ENCODE peak calls at places on chromosomes 5 and 9, in nine cellular contexts. One of them, this sample, is unnamed.

GRCh38 chr5:149581931-149582768 is 852 bp downstream of the ARHGEF37 start:
- DNase-seq in cardiac muscle cell: peak
- DNase-seq in kidney epithelial cell: no peak
- DNase-seq in AG04450: no peak
- DNase-seq in astrocyte: no peak
- DNase-seq in stomach: peak
- DNase-seq in GM12864: no peak
- DNase-seq in fibroblast of mammary gland: no peak
- DNase-seq in ascending aorta: no peak
- DNase-seq in this sample: no peak

GRCh38 chr9:128628471-128629048 is 28.1 kb downstream of the DYNC2I2 start:
- DNase-seq in astrocyte: no peak
- DNase-seq in cardiac muscle cell: no peak
- DNase-seq in GM12864: no peak
- DNase-seq in stomach: peak
- DNase-seq in ascending aorta: no peak
- DNase-seq in fibroblast of mammary gland: no peak
- DNase-seq in AG04450: no peak
- DNase-seq in kidney epithelial cell: no peak
- DNase-seq in this sample: no peak

GRCh38 chr9:26357803-26358339 is 534.7 kb downstream of the CAAP1 start:
- DNase-seq in ascending aorta: no peak
- DNase-seq in AG04450: no peak
- DNase-seq in kidney epithelial cell: no peak
- DNase-seq in stomach: no peak
- DNase-seq in fibroblast of mammary gland: no peak
- DNase-seq in GM12864: no peak
- DNase-seq in cardiac muscle cell: no peak
- DNase-seq in astrocyte: no peak
- DNase-seq in this sample: no peak

GRCh38 chr5:147240266-147240985 is 5.6 kb downstream of the STK32A start:
- DNase-seq in AG04450: no peak
- DNase-seq in kidney epithelial cell: no peak
- DNase-seq in ascending aorta: no peak
- DNase-seq in astrocyte: no peak
- DNase-seq in cardiac muscle cell: no peak
- DNase-seq in GM12864: no peak
- DNase-seq in fibroblast of mammary gland: no peak
- DNase-seq in stomach: no peak
- DNase-seq in this sample: no peak

GRCh38 chr5:169873642-169874041 is 106.7 kb downstream of the INSYN2B start:
- DNase-seq in GM12864: no peak
- DNase-seq in ascending aorta: no peak
- DNase-seq in stomach: no peak
- DNase-seq in AG04450: no peak
- DNase-seq in astrocyte: peak
- DNase-seq in cardiac muscle cell: no peak
- DNase-seq in fibroblast of mammary gland: peak
- DNase-seq in kidney epithelial cell: no peak
- DNase-seq in this sample: no peak

GRCh38 chr5:55143624-55144023 is 16.3 kb upstream of the GPX8 start:
- DNase-seq in ascending aorta: no peak
- DNase-seq in fibroblast of mammary gland: no peak
- DNase-seq in stomach: no peak
- DNase-seq in kidney epithelial cell: no peak
- DNase-seq in AG04450: no peak
- DNase-seq in cardiac muscle cell: peak
- DNase-seq in GM12864: no peak
- DNase-seq in astrocyte: no peak
- DNase-seq in this sample: no peak

GRCh38 chr9:73009649-73010288 is 56.9 kb upstream of the ALDH1A1 start:
- DNase-seq in stomach: no peak
- DNase-seq in ascending aorta: no peak
- DNase-seq in GM12864: no peak
- DNase-seq in cardiac muscle cell: no peak
- DNase-seq in fibroblast of mammary gland: no peak
- DNase-seq in AG04450: no peak
- DNase-seq in kidney epithelial cell: no peak
- DNase-seq in astrocyte: no peak
- DNase-seq in this sample: no peak

GRCh38 chr5:39238366-39239105 is 19.2 kb upstream of the FYB1 start:
- DNase-seq in cardiac muscle cell: no peak
- DNase-seq in kidney epithelial cell: no peak
- DNase-seq in ascending aorta: no peak
- DNase-seq in GM12864: no peak
- DNase-seq in AG04450: no peak
- DNase-seq in stomach: no peak
- DNase-seq in astrocyte: no peak
- DNase-seq in fibroblast of mammary gland: peak
- DNase-seq in this sample: no peak

GRCh38 chr5:23994581-23995370 is 487.4 kb downstream of the PRDM9 start:
- DNase-seq in GM12864: no peak
- DNase-seq in AG04450: no peak
- DNase-seq in stomach: no peak
- DNase-seq in astrocyte: no peak
- DNase-seq in ascending aorta: no peak
- DNase-seq in kidney epithelial cell: no peak
- DNase-seq in cardiac muscle cell: no peak
- DNase-seq in fibroblast of mammary gland: no peak
- DNase-seq in this sample: no peak

GRCh38 chr5:9009931-9010652 is 535.8 kb downstream of the SEMA5A start:
- DNase-seq in GM12864: no peak
- DNase-seq in cardiac muscle cell: no peak
- DNase-seq in astrocyte: peak
- DNase-seq in AG04450: no peak
- DNase-seq in fibroblast of mammary gland: peak
- DNase-seq in kidney epithelial cell: no peak
- DNase-seq in stomach: no peak
- DNase-seq in ascending aorta: no peak
- DNase-seq in this sample: no peak

GRCh38 chr5:176716320-176716719 is 69.0 kb downstream of the TSPAN17 start:
- DNase-seq in ascending aorta: no peak
- DNase-seq in GM12864: no peak
- DNase-seq in stomach: no peak
- DNase-seq in cardiac muscle cell: no peak
- DNase-seq in fibroblast of mammary gland: peak
- DNase-seq in astrocyte: peak
- DNase-seq in AG04450: peak
- DNase-seq in kidney epithelial cell: no peak
- DNase-seq in this sample: no peak

DNA sequence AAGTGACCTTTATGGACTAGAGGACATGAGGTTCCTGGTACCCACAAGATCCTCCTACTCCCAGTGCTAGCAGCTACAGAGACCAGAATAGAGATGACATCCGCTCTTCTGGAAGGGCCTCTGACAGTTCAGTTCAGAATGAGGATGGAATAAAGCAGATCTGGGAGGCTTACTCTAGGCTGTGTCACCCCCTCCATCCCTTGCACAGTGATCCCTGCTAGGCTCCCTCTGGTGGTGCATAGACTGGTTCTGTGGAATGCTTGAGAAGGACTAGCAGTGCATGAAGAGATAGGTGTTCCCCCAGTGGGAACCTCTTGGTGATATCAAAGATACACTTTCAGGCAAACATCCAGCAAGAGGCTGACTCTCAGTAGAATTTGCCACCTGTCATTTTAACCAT is 83.0 kb downstream of the NPR3 start:
- DNase-seq in ascending aorta: no peak
- DNase-seq in fibroblast of mammary gland: peak
- DNase-seq in GM12864: no peak
- DNase-seq in stomach: no peak
- DNase-seq in cardiac muscle cell: no peak
- DNase-seq in astrocyte: no peak
- DNase-seq in AG04450: no peak
- DNase-seq in kidney epithelial cell: no peak
- DNase-seq in this sample: no peak
- TF ChIP-seq CTCF in ascending aorta: no peak
- TF ChIP-seq CTCF in fibroblast of mammary gland: peak
- TF ChIP-seq CTCF in GM12864: no peak
- TF ChIP-seq CTCF in stomach: no peak
- TF ChIP-seq CTCF in cardiac muscle cell: peak
- TF ChIP-seq CTCF in astrocyte: no peak
- TF ChIP-seq CTCF in AG04450: peak
- TF ChIP-seq CTCF in kidney epithelial cell: peak
- TF ChIP-seq CTCF in this sample: peak

GRCh38 chr9:18236336-18236735 is 237.6 kb upstream of the ADAMTSL1 start:
- DNase-seq in cardiac muscle cell: no peak
- DNase-seq in kidney epithelial cell: no peak
- DNase-seq in astrocyte: no peak
- DNase-seq in GM12864: no peak
- DNase-seq in ascending aorta: no peak
- DNase-seq in AG04450: no peak
- DNase-seq in stomach: no peak
- DNase-seq in fibroblast of mammary gland: no peak
- DNase-seq in this sample: no peak

GRCh38 chr9:18237776-18238175 is 236.2 kb upstream of the ADAMTSL1 start:
- DNase-seq in ascending aorta: no peak
- DNase-seq in stomach: no peak
- DNase-seq in cardiac muscle cell: no peak
- DNase-seq in astrocyte: no peak
- DNase-seq in kidney epithelial cell: no peak
- DNase-seq in fibroblast of mammary gland: no peak
- DNase-seq in GM12864: no peak
- DNase-seq in AG04450: no peak
- DNase-seq in this sample: no peak

GRCh38 chr9:18238752-18239151 is 235.2 kb upstream of the ADAMTSL1 start:
- DNase-seq in AG04450: no peak
- DNase-seq in cardiac muscle cell: no peak
- DNase-seq in stomach: no peak
- DNase-seq in astrocyte: peak
- DNase-seq in GM12864: no peak
- DNase-seq in fibroblast of mammary gland: peak
- DNase-seq in kidney epithelial cell: peak
- DNase-seq in ascending aorta: no peak
- DNase-seq in this sample: no peak

GRCh38 chr9:18240213-18240612 is 233.7 kb upstream of the ADAMTSL1 start:
- DNase-seq in fibroblast of mammary gland: no peak
- DNase-seq in stomach: no peak
- DNase-seq in AG04450: no peak
- DNase-seq in cardiac muscle cell: no peak
- DNase-seq in ascending aorta: no peak
- DNase-seq in GM12864: no peak
- DNase-seq in astrocyte: no peak
- DNase-seq in kidney epithelial cell: no peak
- DNase-seq in this sample: no peak

GRCh38 chr9:18238254-18238653 is 235.7 kb upstream of the ADAMTSL1 start:
- DNase-seq in astrocyte: peak
- DNase-seq in ascending aorta: no peak
- DNase-seq in stomach: no peak
- DNase-seq in kidney epithelial cell: peak
- DNase-seq in GM12864: no peak
- DNase-seq in fibroblast of mammary gland: peak
- DNase-seq in cardiac muscle cell: no peak
- DNase-seq in AG04450: peak
- DNase-seq in this sample: peak
- H3K4me3 ChIP-seq in astrocyte: peak
- H3K4me3 ChIP-seq in ascending aorta: no peak
- H3K4me3 ChIP-seq in stomach: no peak
- H3K4me3 ChIP-seq in kidney epithelial cell: no peak
- H3K4me3 ChIP-seq in GM12864: no peak
- H3K4me3 ChIP-seq in fibroblast of mammary gland: no peak
- H3K4me3 ChIP-seq in cardiac muscle cell: no peak
- H3K4me3 ChIP-seq in AG04450: peak
- H3K4me3 ChIP-seq in this sample: no peak

DNA sequence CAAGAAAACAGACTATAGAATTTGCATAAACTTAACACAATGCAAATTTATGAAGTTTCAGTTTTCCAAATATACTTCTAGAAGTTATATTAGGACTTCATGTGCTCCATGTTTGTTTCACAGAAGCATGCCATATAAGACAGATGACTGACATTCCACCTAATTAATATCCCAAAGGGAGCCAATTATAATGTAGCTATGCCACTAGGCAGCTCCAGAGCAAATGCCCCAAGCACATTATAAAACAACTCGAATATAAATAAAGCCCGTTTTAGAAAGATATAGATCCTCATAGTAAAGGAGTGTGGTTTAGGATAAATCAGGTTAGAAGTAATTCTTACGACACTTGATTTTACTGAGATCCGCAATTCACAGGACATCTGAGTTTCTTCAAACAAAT is 8.9 kb downstream of the DROSHA start:
- DNase-seq in cardiac muscle cell: no peak
- DNase-seq in stomach: no peak
- DNase-seq in GM12864: no peak
- DNase-seq in AG04450: no peak
- DNase-seq in fibroblast of mammary gland: no peak
- DNase-seq in ascending aorta: no peak
- DNase-seq in astrocyte: no peak
- DNase-seq in kidney epithelial cell: no peak
- DNase-seq in this sample: no peak
- TF ChIP-seq CTCF in cardiac muscle cell: no peak
- TF ChIP-seq CTCF in stomach: no peak
- TF ChIP-seq CTCF in GM12864: no peak
- TF ChIP-seq CTCF in AG04450: no peak
- TF ChIP-seq CTCF in fibroblast of mammary gland: no peak
- TF ChIP-seq CTCF in ascending aorta: no peak
- TF ChIP-seq CTCF in astrocyte: no peak
- TF ChIP-seq CTCF in kidney epithelial cell: no peak
- TF ChIP-seq CTCF in this sample: no peak

GRCh38 chr5:171494452-171495121 is 75.1 kb downstream of the FGF18 start:
- DNase-seq in fibroblast of mammary gland: peak
- DNase-seq in AG04450: peak
- DNase-seq in stomach: no peak
- DNase-seq in ascending aorta: peak
- DNase-seq in astrocyte: peak
- DNase-seq in kidney epithelial cell: peak
- DNase-seq in GM12864: no peak
- DNase-seq in cardiac muscle cell: peak
- DNase-seq in this sample: no peak
- H3K4me3 ChIP-seq in fibroblast of mammary gland: no peak
- H3K4me3 ChIP-seq in AG04450: no peak
- H3K4me3 ChIP-seq in stomach: peak
- H3K4me3 ChIP-seq in ascending aorta: peak
- H3K4me3 ChIP-seq in astrocyte: no peak
- H3K4me3 ChIP-seq in kidney epithelial cell: no peak
- H3K4me3 ChIP-seq in GM12864: no peak
- H3K4me3 ChIP-seq in cardiac muscle cell: no peak
- H3K4me3 ChIP-seq in this sample: no peak

DNA sequence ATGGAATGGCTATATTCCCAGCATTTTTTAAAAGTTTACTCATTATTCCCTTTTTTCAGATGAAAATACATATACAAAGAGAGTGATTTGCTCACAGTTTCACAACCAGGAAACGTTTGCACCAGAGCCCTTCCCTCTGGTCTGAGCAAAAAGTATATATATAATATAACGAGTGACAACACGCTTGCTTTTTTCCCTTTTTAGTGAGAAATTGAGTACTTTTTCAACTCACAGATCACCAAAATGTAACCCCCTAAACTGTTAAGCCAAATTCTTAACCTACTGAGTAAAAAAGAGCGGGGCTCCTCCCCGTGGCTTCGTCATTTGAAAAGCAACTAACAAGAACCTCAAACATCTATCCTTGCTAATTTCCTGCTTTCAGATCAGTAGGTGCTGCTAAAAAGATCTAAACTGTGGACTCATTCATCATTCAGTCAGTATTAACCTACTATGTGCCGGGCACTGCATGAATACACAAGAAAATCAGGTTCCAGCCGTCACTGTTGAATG is 955 bp upstream of the PTBP3 start:
- DNase-seq in fibroblast of mammary gland: peak
- DNase-seq in cardiac muscle cell: no peak
- DNase-seq in GM12864: no peak
- DNase-seq in kidney epithelial cell: no peak
- DNase-seq in AG04450: no peak
- DNase-seq in stomach: no peak
- DNase-seq in astrocyte: peak
- DNase-seq in ascending aorta: no peak
- DNase-seq in this sample: no peak
- TF ChIP-seq CTCF in fibroblast of mammary gland: no peak
- TF ChIP-seq CTCF in cardiac muscle cell: no peak
- TF ChIP-seq CTCF in GM12864: no peak
- TF ChIP-seq CTCF in kidney epithelial cell: no peak
- TF ChIP-seq CTCF in AG04450: no peak
- TF ChIP-seq CTCF in stomach: no peak
- TF ChIP-seq CTCF in astrocyte: no peak
- TF ChIP-seq CTCF in ascending aorta: no peak
- TF ChIP-seq CTCF in this sample: no peak

This sample was measured in epithelial cell of proximal tubule.